ENCODE peak calls at places on chromosomes 2 and 18, in seven cellular contexts. H is AG09319, K is GM12891, B is HCEC 1CT, G is IMR-90, Y is RPMI7951, T is midbrain. I is an unnamed sample.

GRCh38 chr2:52145005-52145404 is 1113.1 kb upstream of the NRXN1 start:
- DNase-seq in H (no peak), K (no peak), B (no peak), G (peak), Y (no peak), T (no peak), I (no peak)

GRCh38 chr2:196066794-196067382 is 1.7 kb downstream of the DNAH7 start:
- DNase-seq in H (no peak), K (no peak), B (peak), G (peak), Y (peak), T (peak), I (peak)

GRCh38 chr2:69238449-69239031 is 148.5 kb downstream of the GFPT1 start:
- DNase-seq in H (no peak), K (no peak), B (peak), G (peak), Y (peak), T (no peak), I (peak)

GRCh38 chr18:36181898-36182506 is 5.3 kb upstream of the MOCOS start:
- DNase-seq in H (no peak), K (no peak), B (no peak), G (no peak), Y (no peak), T (no peak), I (no peak)

GRCh38 chr18:59454909-59455727 is 96.1 kb upstream of the LMAN1 start:
- DNase-seq in H (no peak), K (no peak), B (no peak), G (no peak), Y (no peak), T (no peak), I (no peak)

GRCh38 chr18:48613589-48613988 is 74.8 kb downstream of the CTIF start:
- DNase-seq in H (no peak), K (no peak), B (no peak), G (peak), Y (no peak), T (peak), I (no peak)

GRCh38 chr2:181399046-181399445 is 58.1 kb upstream of the ITGA4 start:
- DNase-seq in H (no peak), K (no peak), B (no peak), G (no peak), Y (peak), T (no peak), I (no peak)

GRCh38 chr2:50098242-50098641 is 933.7 kb downstream of the NRXN1 start:
- DNase-seq in H (no peak), K (no peak), B (no peak), G (no peak), Y (no peak), T (no peak), I (no peak)

GRCh38 chr2:223918671-223919134 is 26.4 kb downstream of the WDFY1 start:
- DNase-seq in H (no peak), K (no peak), B (no peak), G (no peak), Y (no peak), T (no peak), I (no peak)

GRCh38 chr2:38159621-38160020 is 83.7 kb upstream of the CYP1B1 start:
- DNase-seq in H (no peak), K (no peak), B (no peak), G (no peak), Y (no peak), T (peak), I (no peak)

GRCh38 chr18:73756256-73757091 is 391.2 kb downstream of the FBXO15 start:
- DNase-seq in H (no peak), K (no peak), B (no peak), G (peak), Y (no peak), T (no peak), I (no peak)

GRCh38 chr2:44768438-44769236 is 172.9 kb upstream of the SIX3 start:
- DNase-seq in H (no peak), K (no peak), B (no peak), G (no peak), Y (no peak), T (no peak), I (no peak)

GRCh38 chr2:224146356-224147160 is 107.5 kb upstream of the SERPINE2 start:
- DNase-seq in H (no peak), K (no peak), B (no peak), G (no peak), Y (peak), T (no peak), I (peak)

GRCh38 chr2:180367831-180368230 is 360.7 kb upstream of the CWC22 start:
- DNase-seq in H (peak), K (no peak), B (no peak), G (peak), Y (peak), T (no peak), I (no peak)

GRCh38 chr2:101597347-101597944 is 100.1 kb upstream of the MAP4K4 start:
- DNase-seq in H (no peak), K (no peak), B (no peak), G (peak), Y (no peak), T (no peak), I (no peak)

GRCh38 chr18:5895886-5896740 is 791 bp upstream of the TMEM200C start:
- DNase-seq in H (no peak), K (no peak), B (no peak), G (peak), Y (no peak), T (no peak), I (no peak)

GRCh38 chr18:9876867-9877654 is 8.7 kb upstream of the TXNDC2 start:
- DNase-seq in H (peak), K (no peak), B (peak), G (peak), Y (peak), T (no peak), I (peak)

GRCh38 chr2:80059381-80059907 is 245.1 kb downstream of the LRRTM1 start:
- DNase-seq in H (no peak), K (no peak), B (no peak), G (no peak), Y (no peak), T (no peak), I (no peak)

GRCh38 chr2:197189770-197190434 is 120.7 kb downstream of the ANKRD44 start:
- DNase-seq in H (no peak), K (no peak), B (no peak), G (no peak), Y (no peak), T (no peak), I (no peak)

GRCh38 chr2:179711375-179711774 is 150.0 kb downstream of the ZNF385B start:
- DNase-seq in H (no peak), K (no peak), B (no peak), G (no peak), Y (no peak), T (no peak), I (peak)